ENCODE peak calls at places on chromosome 14, in seven cellular contexts. One of them, this sample, is unnamed.

GRCh38 chr14:44030963-44031362 is 476.1 kb downstream of the FSCB start:
- DNase-seq in AG10803: no peak
- DNase-seq in stomach: no peak
- DNase-seq in left lung: no peak
- DNase-seq in K562: no peak
- DNase-seq in dorsolateral prefrontal cortex: no peak
- DNase-seq in IMR-90: no peak
- DNase-seq in this sample: no peak

GRCh38 chr14:61837336-61838229 is 75.4 kb downstream of the SNAPC1 start:
- DNase-seq in stomach: peak
- DNase-seq in AG10803: peak
- DNase-seq in K562: peak
- DNase-seq in left lung: peak
- DNase-seq in dorsolateral prefrontal cortex: peak
- DNase-seq in IMR-90: peak
- DNase-seq in this sample: peak

GRCh38 chr14:75200451-75200850 is 24.0 kb upstream of the TMED10 start:
- DNase-seq in stomach: peak
- DNase-seq in dorsolateral prefrontal cortex: no peak
- DNase-seq in AG10803: no peak
- DNase-seq in IMR-90: no peak
- DNase-seq in K562: no peak
- DNase-seq in left lung: no peak
- DNase-seq in this sample: no peak

GRCh38 chr14:64198021-64198420 is 96.2 kb downstream of the ESR2 start:
- DNase-seq in left lung: no peak
- DNase-seq in dorsolateral prefrontal cortex: no peak
- DNase-seq in IMR-90: no peak
- DNase-seq in K562: no peak
- DNase-seq in AG10803: no peak
- DNase-seq in stomach: no peak
- DNase-seq in this sample: no peak

GRCh38 chr14:60707858-60708257 is 16.3 kb downstream of the SIX4 start:
- DNase-seq in dorsolateral prefrontal cortex: no peak
- DNase-seq in IMR-90: no peak
- DNase-seq in left lung: no peak
- DNase-seq in K562: no peak
- DNase-seq in AG10803: no peak
- DNase-seq in stomach: no peak
- DNase-seq in this sample: no peak

GRCh38 chr14:49593016-49593415 is 5.7 kb upstream of the LRR1 start:
- DNase-seq in dorsolateral prefrontal cortex: no peak
- DNase-seq in stomach: no peak
- DNase-seq in K562: no peak
- DNase-seq in AG10803: no peak
- DNase-seq in left lung: no peak
- DNase-seq in IMR-90: peak
- DNase-seq in this sample: no peak

GRCh38 chr14:95674613-95675012 is 11.6 kb upstream of the TCL1B start:
- DNase-seq in AG10803: no peak
- DNase-seq in IMR-90: no peak
- DNase-seq in dorsolateral prefrontal cortex: no peak
- DNase-seq in stomach: no peak
- DNase-seq in left lung: no peak
- DNase-seq in K562: no peak
- DNase-seq in this sample: peak

GRCh38 chr14:92520102-92520651 is 6.6 kb downstream of the RIN3 start:
- DNase-seq in K562: no peak
- DNase-seq in stomach: no peak
- DNase-seq in dorsolateral prefrontal cortex: no peak
- DNase-seq in left lung: no peak
- DNase-seq in AG10803: no peak
- DNase-seq in IMR-90: no peak
- DNase-seq in this sample: no peak

GRCh38 chr14:65588426-65589140 is 176.1 kb downstream of the FUT8 start:
- DNase-seq in K562: no peak
- DNase-seq in stomach: no peak
- DNase-seq in left lung: no peak
- DNase-seq in IMR-90: peak
- DNase-seq in dorsolateral prefrontal cortex: no peak
- DNase-seq in AG10803: peak
- DNase-seq in this sample: no peak

DNA sequence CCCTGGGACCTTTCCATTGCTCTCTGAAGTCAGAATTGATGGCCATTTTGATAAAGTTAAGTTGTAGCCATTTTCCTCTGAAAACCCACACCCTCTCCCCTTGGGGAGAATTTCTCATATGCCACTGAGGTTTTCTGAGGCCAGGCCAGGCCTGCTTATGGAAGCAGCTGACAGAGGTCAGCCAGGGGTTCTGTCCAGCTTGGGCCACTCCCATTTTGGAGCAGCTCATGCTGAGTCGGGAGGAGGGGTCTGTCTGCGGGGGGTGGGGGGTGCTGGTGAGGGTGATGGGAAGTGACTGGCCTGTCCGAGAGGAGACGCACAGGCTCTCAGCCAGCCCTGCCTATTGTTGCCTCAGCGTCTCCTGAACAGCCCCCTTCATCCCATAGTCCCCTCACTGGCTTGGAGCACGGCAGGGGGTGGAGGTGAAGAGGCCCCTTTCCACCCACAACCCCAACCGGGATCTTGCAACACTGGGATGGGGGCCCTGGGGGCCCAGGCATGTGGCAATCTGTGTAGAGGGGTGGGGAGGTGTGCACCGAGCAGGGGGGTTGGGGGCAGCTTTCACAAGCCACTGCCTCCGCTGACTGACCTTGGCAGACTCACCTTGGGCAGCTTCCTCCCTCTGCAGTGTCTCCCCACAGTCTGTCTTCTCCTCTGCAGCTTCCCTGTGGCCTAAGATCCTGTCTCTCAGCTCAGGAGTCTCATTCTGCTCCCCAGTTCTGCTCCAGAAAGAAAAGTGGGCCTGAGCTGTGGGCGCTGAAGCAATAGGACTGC is 5.5 kb downstream of the CEBPE start:
- DNase-seq in stomach: no peak
- DNase-seq in K562: no peak
- DNase-seq in AG10803: no peak
- DNase-seq in left lung: no peak
- DNase-seq in dorsolateral prefrontal cortex: no peak
- DNase-seq in IMR-90: peak
- DNase-seq in this sample: no peak
- H3K4me3 ChIP-seq in stomach: no peak
- H3K4me3 ChIP-seq in K562: no peak
- H3K4me3 ChIP-seq in AG10803: no peak
- H3K4me3 ChIP-seq in left lung: no peak
- H3K4me3 ChIP-seq in dorsolateral prefrontal cortex: no peak
- H3K4me3 ChIP-seq in IMR-90: no peak
- H3K4me3 ChIP-seq in this sample: no peak

DNA sequence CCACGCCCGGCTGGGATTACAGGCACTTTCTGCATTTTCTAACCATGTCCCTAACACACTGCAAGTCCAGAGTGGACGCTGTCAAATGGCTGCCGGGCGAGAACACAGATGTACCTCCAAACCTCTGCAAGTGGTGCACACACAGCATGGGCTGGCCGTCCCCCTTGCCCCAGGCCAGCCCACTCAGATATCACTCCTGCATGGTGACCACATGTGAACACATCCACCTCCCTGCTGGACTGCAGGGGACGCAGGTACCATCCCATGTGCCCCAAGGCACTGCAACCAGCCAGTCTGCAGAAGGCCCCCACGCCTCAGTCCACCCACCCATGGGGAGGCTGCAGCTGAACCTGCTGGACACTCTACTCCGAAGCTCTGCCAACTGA is 14.0 kb downstream of the BRF1 start:
- DNase-seq in left lung: no peak
- DNase-seq in K562: no peak
- DNase-seq in stomach: no peak
- DNase-seq in IMR-90: no peak
- DNase-seq in AG10803: no peak
- DNase-seq in dorsolateral prefrontal cortex: no peak
- DNase-seq in this sample: no peak
- H3K4me3 ChIP-seq in left lung: no peak
- H3K4me3 ChIP-seq in K562: no peak
- H3K4me3 ChIP-seq in stomach: no peak
- H3K4me3 ChIP-seq in IMR-90: no peak
- H3K4me3 ChIP-seq in AG10803: no peak
- H3K4me3 ChIP-seq in dorsolateral prefrontal cortex: no peak
- H3K4me3 ChIP-seq in this sample: no peak

DNA sequence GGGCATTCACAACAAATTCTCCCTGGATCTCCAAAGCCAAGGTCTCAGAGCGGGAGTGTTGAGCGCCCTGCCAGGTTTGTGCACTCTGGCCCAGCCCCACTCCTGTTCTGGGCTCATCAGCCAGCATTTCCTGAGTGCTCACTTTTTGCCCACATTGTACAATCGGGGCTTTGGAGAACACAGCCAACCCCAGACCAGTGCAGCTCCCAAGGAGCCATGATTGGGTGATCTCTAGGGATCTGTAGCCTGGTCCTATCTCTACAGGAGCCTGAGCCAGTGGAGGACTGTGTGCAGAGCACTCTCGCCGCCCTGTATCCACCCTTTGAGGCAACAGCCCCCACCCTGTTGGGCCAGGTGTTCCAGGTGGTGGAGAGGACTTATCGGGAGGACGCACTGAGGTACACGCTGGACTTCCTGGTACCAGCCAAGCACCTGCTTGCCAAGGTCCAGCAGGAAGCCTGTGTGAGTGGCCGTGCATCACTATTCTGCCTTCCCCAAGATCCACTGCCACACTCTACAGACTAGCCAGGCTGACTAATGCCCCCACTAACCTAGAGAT is 2.8 kb downstream of the ARHGEF40 start:
- DNase-seq in K562: no peak
- DNase-seq in dorsolateral prefrontal cortex: no peak
- DNase-seq in AG10803: no peak
- DNase-seq in IMR-90: no peak
- DNase-seq in stomach: peak
- DNase-seq in left lung: no peak
- DNase-seq in this sample: no peak
- H3K4me3 ChIP-seq in K562: no peak
- H3K4me3 ChIP-seq in dorsolateral prefrontal cortex: no peak
- H3K4me3 ChIP-seq in AG10803: no peak
- H3K4me3 ChIP-seq in IMR-90: no peak
- H3K4me3 ChIP-seq in stomach: no peak
- H3K4me3 ChIP-seq in left lung: no peak
- H3K4me3 ChIP-seq in this sample: no peak

GRCh38 chr14:20662968-20663731 is 21.2 kb upstream of the RNASE4 start:
- DNase-seq in left lung: peak
- DNase-seq in stomach: peak
- DNase-seq in dorsolateral prefrontal cortex: no peak
- DNase-seq in AG10803: peak
- DNase-seq in K562: peak
- DNase-seq in IMR-90: peak
- DNase-seq in this sample: peak
- H3K4me3 ChIP-seq in left lung: peak
- H3K4me3 ChIP-seq in stomach: peak
- H3K4me3 ChIP-seq in dorsolateral prefrontal cortex: peak
- H3K4me3 ChIP-seq in AG10803: no peak
- H3K4me3 ChIP-seq in K562: peak
- H3K4me3 ChIP-seq in IMR-90: no peak
- H3K4me3 ChIP-seq in this sample: no peak

GRCh38 chr14:77320238-77320935 is at the start of gene POMT2:
- DNase-seq in AG10803: peak
- DNase-seq in IMR-90: peak
- DNase-seq in stomach: peak
- DNase-seq in K562: peak
- DNase-seq in left lung: peak
- DNase-seq in dorsolateral prefrontal cortex: peak
- DNase-seq in this sample: peak

GRCh38 chr14:77318006-77318553 is 2.6 kb downstream of the POMT2 start:
- DNase-seq in IMR-90: no peak
- DNase-seq in left lung: no peak
- DNase-seq in stomach: no peak
- DNase-seq in AG10803: no peak
- DNase-seq in dorsolateral prefrontal cortex: peak
- DNase-seq in K562: no peak
- DNase-seq in this sample: no peak

GRCh38 chr14:77316872-77317271 is 3.8 kb downstream of the POMT2 start:
- DNase-seq in AG10803: peak
- DNase-seq in IMR-90: no peak
- DNase-seq in dorsolateral prefrontal cortex: no peak
- DNase-seq in left lung: no peak
- DNase-seq in stomach: no peak
- DNase-seq in K562: no peak
- DNase-seq in this sample: no peak

GRCh38 chr14:77322209-77322902 is 1.5 kb downstream of the GSTZ1 start:
- DNase-seq in stomach: no peak
- DNase-seq in K562: no peak
- DNase-seq in IMR-90: no peak
- DNase-seq in AG10803: no peak
- DNase-seq in dorsolateral prefrontal cortex: no peak
- DNase-seq in left lung: no peak
- DNase-seq in this sample: no peak

DNA sequence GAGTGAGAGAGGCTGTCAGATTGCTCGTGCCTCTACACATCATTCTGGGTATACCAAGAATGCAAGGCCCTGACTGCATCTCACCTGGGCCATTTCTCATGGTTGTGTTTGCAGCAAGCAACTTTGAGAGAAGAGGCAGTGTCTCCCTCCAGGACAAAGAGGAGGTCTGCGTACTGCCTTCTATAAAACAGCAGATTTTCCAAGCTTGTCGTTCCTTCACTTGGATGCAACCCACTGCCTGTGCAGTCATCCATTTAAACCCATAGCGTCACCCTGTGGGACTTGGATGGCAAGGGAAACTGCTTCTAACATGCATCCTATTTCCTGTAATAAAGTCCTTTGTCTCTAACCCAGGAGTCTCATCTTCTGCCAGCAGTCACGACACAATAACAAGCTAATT is 1.3 kb downstream of the POMT2 start:
- DNase-seq in stomach: no peak
- DNase-seq in IMR-90: no peak
- DNase-seq in left lung: no peak
- DNase-seq in dorsolateral prefrontal cortex: no peak
- DNase-seq in AG10803: no peak
- DNase-seq in K562: no peak
- DNase-seq in this sample: no peak
- H3K4me3 ChIP-seq in stomach: no peak
- H3K4me3 ChIP-seq in IMR-90: no peak
- H3K4me3 ChIP-seq in left lung: no peak
- H3K4me3 ChIP-seq in dorsolateral prefrontal cortex: no peak
- H3K4me3 ChIP-seq in AG10803: no peak
- H3K4me3 ChIP-seq in K562: no peak
- H3K4me3 ChIP-seq in this sample: no peak